ENCODE peak calls at places on chromosomes 13 and 19, in nine cellular contexts. K, O, F, U, D, N, A, C and S are unnamed samples.

GRCh38 chr19:22532388-22533310 is 101.5 kb upstream of the ZNF492 start:
- DNase-seq in K (peak), O (no peak), F (no peak), U (no peak), D (no peak), N (no peak), A (no peak), C (peak), S (no peak)

GRCh38 chr19:16369664-16370576 is 45.3 kb downstream of the KLF2 start:
- DNase-seq in K (no peak), O (no peak), F (no peak), U (peak), D (no peak), N (no peak), A (peak), C (no peak), S (peak)

GRCh38 chr19:55069137-55069858 is 6.3 kb upstream of the RDH13 start:
- DNase-seq in K (peak), O (no peak), F (peak), U (no peak), D (no peak), N (no peak), A (no peak), C (no peak), S (no peak)

GRCh38 chr13:45658586-45659235 is 43.2 kb upstream of the ERICH6B start:
- DNase-seq in K (no peak), O (no peak), F (no peak), U (no peak), D (no peak), N (no peak), A (no peak), C (no peak), S (no peak)

GRCh38 chr19:40474737-40475136 is 7.9 kb downstream of the SPTBN4 start:
- DNase-seq in K (no peak), O (no peak), F (no peak), U (no peak), D (no peak), N (no peak), A (no peak), C (no peak), S (no peak)

GRCh38 chr19:9721861-9722260 is 46.7 kb downstream of the ZNF846 start:
- DNase-seq in K (no peak), O (peak), F (no peak), U (no peak), D (peak), N (no peak), A (no peak), C (no peak), S (no peak)

GRCh38 chr19:57888107-57888493 is 737 bp downstream of the ZNF814 start:
- DNase-seq in K (no peak), O (no peak), F (no peak), U (no peak), D (no peak), N (no peak), A (no peak), C (no peak), S (no peak)

GRCh38 chr13:35484384-35484783 is 7.9 kb upstream of the MAB21L1 start:
- DNase-seq in K (no peak), O (no peak), F (no peak), U (no peak), D (peak), N (no peak), A (no peak), C (no peak), S (no peak)

GRCh38 chr19:4343845-4344713 is 717 bp downstream of the MPND start:
- DNase-seq in K (peak), O (no peak), F (no peak), U (peak), D (no peak), N (no peak), A (no peak), C (no peak), S (no peak)

GRCh38 chr19:55273978-55274707 is 5.8 kb downstream of the HSPBP1 start:
- DNase-seq in K (no peak), O (no peak), F (no peak), U (no peak), D (no peak), N (no peak), A (no peak), C (no peak), S (no peak)

GRCh38 chr13:43054803-43055802 is 31.7 kb downstream of the DNAJC15 start:
- DNase-seq in K (peak), O (no peak), F (no peak), U (peak), D (peak), N (peak), A (no peak), C (no peak), S (no peak)

GRCh38 chr19:4260605-4261191 is 13.8 kb downstream of the YJU2 start:
- DNase-seq in K (no peak), O (no peak), F (peak), U (no peak), D (no peak), N (no peak), A (no peak), C (no peak), S (no peak)

GRCh38 chr13:30871713-30872029 is 34.4 kb upstream of the MEDAG start:
- DNase-seq in K (no peak), O (no peak), F (no peak), U (no peak), D (no peak), N (no peak), A (no peak), C (no peak), S (no peak)

GRCh38 chr19:29724102-29724641 is 9.1 kb upstream of the C19orf12 start:
- DNase-seq in K (no peak), O (no peak), F (no peak), U (peak), D (no peak), N (peak), A (no peak), C (no peak), S (no peak)